ENCODE peak calls at places on chromosomes 1 and 21, in nine cellular contexts. One of them, this sample, is unnamed.

GRCh38 chr1:208988811-208989222 is 594.7 kb upstream of the CAMK1G start:
- DNase-seq in right cardiac atrium: no peak
- DNase-seq in KBM-7: peak
- DNase-seq in breast epithelium: no peak
- DNase-seq in activated CD4-positive, alpha-beta T cell treated with anti-CD3 and anti-CD28 coated beads, Interleukin-2, amount 50 U/mL, for 24 hours: no peak
- DNase-seq in stimulated activated CD4-positive, alpha-beta T cell treated with anti-CD3 and anti-CD28 coated beads, Interleukin-1b, Interleukin-23, amount 100 ng/mL, for 4 hours: no peak
- DNase-seq in fibroblast of pulmonary artery: peak
- DNase-seq in fibroblast of lung: peak
- DNase-seq in non-pigmented ciliary epithelial cell: peak
- DNase-seq in this sample: peak

GRCh38 chr1:31273619-31274018 is 23.0 kb downstream of the SNRNP40 start:
- DNase-seq in right cardiac atrium: no peak
- DNase-seq in breast epithelium: no peak
- DNase-seq in fibroblast of pulmonary artery: no peak
- DNase-seq in activated CD4-positive, alpha-beta T cell treated with anti-CD3 and anti-CD28 coated beads, Interleukin-2, amount 50 U/mL, for 24 hours: no peak
- DNase-seq in stimulated activated CD4-positive, alpha-beta T cell treated with anti-CD3 and anti-CD28 coated beads, Interleukin-1b, Interleukin-23, amount 100 ng/mL, for 4 hours: no peak
- DNase-seq in fibroblast of lung: no peak
- DNase-seq in non-pigmented ciliary epithelial cell: no peak
- DNase-seq in KBM-7: no peak
- DNase-seq in this sample: no peak

GRCh38 chr1:16018749-16019515 is 1.1 kb upstream of the HSPB7 start:
- DNase-seq in fibroblast of lung: no peak
- DNase-seq in activated CD4-positive, alpha-beta T cell treated with anti-CD3 and anti-CD28 coated beads, Interleukin-2, amount 50 U/mL, for 24 hours: no peak
- DNase-seq in fibroblast of pulmonary artery: no peak
- DNase-seq in right cardiac atrium: peak
- DNase-seq in KBM-7: no peak
- DNase-seq in breast epithelium: no peak
- DNase-seq in non-pigmented ciliary epithelial cell: no peak
- DNase-seq in stimulated activated CD4-positive, alpha-beta T cell treated with anti-CD3 and anti-CD28 coated beads, Interleukin-1b, Interleukin-23, amount 100 ng/mL, for 4 hours: no peak
- DNase-seq in this sample: no peak

GRCh38 chr1:3405491-3405890 is 49.0 kb upstream of the ARHGEF16 start:
- DNase-seq in breast epithelium: no peak
- DNase-seq in activated CD4-positive, alpha-beta T cell treated with anti-CD3 and anti-CD28 coated beads, Interleukin-2, amount 50 U/mL, for 24 hours: no peak
- DNase-seq in non-pigmented ciliary epithelial cell: no peak
- DNase-seq in fibroblast of pulmonary artery: no peak
- DNase-seq in fibroblast of lung: no peak
- DNase-seq in stimulated activated CD4-positive, alpha-beta T cell treated with anti-CD3 and anti-CD28 coated beads, Interleukin-1b, Interleukin-23, amount 100 ng/mL, for 4 hours: no peak
- DNase-seq in KBM-7: no peak
- DNase-seq in right cardiac atrium: peak
- DNase-seq in this sample: no peak

GRCh38 chr1:169514566-169515270 is 29.0 kb upstream of the SLC19A2 start:
- DNase-seq in right cardiac atrium: no peak
- DNase-seq in breast epithelium: no peak
- DNase-seq in activated CD4-positive, alpha-beta T cell treated with anti-CD3 and anti-CD28 coated beads, Interleukin-2, amount 50 U/mL, for 24 hours: no peak
- DNase-seq in non-pigmented ciliary epithelial cell: no peak
- DNase-seq in fibroblast of pulmonary artery: no peak
- DNase-seq in KBM-7: no peak
- DNase-seq in stimulated activated CD4-positive, alpha-beta T cell treated with anti-CD3 and anti-CD28 coated beads, Interleukin-1b, Interleukin-23, amount 100 ng/mL, for 4 hours: no peak
- DNase-seq in fibroblast of lung: no peak
- DNase-seq in this sample: no peak

GRCh38 chr1:185314416-185314815 is 2.6 kb downstream of the IVNS1ABP start:
- DNase-seq in fibroblast of lung: no peak
- DNase-seq in KBM-7: no peak
- DNase-seq in stimulated activated CD4-positive, alpha-beta T cell treated with anti-CD3 and anti-CD28 coated beads, Interleukin-1b, Interleukin-23, amount 100 ng/mL, for 4 hours: no peak
- DNase-seq in activated CD4-positive, alpha-beta T cell treated with anti-CD3 and anti-CD28 coated beads, Interleukin-2, amount 50 U/mL, for 24 hours: no peak
- DNase-seq in breast epithelium: no peak
- DNase-seq in non-pigmented ciliary epithelial cell: no peak
- DNase-seq in right cardiac atrium: no peak
- DNase-seq in fibroblast of pulmonary artery: no peak
- DNase-seq in this sample: no peak

GRCh38 chr1:110524311-110525249 is 5.6 kb upstream of the KCNA10 start:
- DNase-seq in stimulated activated CD4-positive, alpha-beta T cell treated with anti-CD3 and anti-CD28 coated beads, Interleukin-1b, Interleukin-23, amount 100 ng/mL, for 4 hours: peak
- DNase-seq in activated CD4-positive, alpha-beta T cell treated with anti-CD3 and anti-CD28 coated beads, Interleukin-2, amount 50 U/mL, for 24 hours: peak
- DNase-seq in fibroblast of lung: peak
- DNase-seq in non-pigmented ciliary epithelial cell: peak
- DNase-seq in fibroblast of pulmonary artery: peak
- DNase-seq in KBM-7: peak
- DNase-seq in right cardiac atrium: no peak
- DNase-seq in breast epithelium: no peak
- DNase-seq in this sample: peak

GRCh38 chr1:147151244-147151643 is 21.0 kb downstream of the PRKAB2 start:
- DNase-seq in fibroblast of pulmonary artery: no peak
- DNase-seq in non-pigmented ciliary epithelial cell: no peak
- DNase-seq in stimulated activated CD4-positive, alpha-beta T cell treated with anti-CD3 and anti-CD28 coated beads, Interleukin-1b, Interleukin-23, amount 100 ng/mL, for 4 hours: no peak
- DNase-seq in right cardiac atrium: no peak
- DNase-seq in fibroblast of lung: no peak
- DNase-seq in KBM-7: no peak
- DNase-seq in breast epithelium: no peak
- DNase-seq in activated CD4-positive, alpha-beta T cell treated with anti-CD3 and anti-CD28 coated beads, Interleukin-2, amount 50 U/mL, for 24 hours: no peak
- DNase-seq in this sample: no peak

GRCh38 chr1:156106624-156107488 is 7.7 kb upstream of the LMNA start:
- DNase-seq in breast epithelium: no peak
- DNase-seq in stimulated activated CD4-positive, alpha-beta T cell treated with anti-CD3 and anti-CD28 coated beads, Interleukin-1b, Interleukin-23, amount 100 ng/mL, for 4 hours: no peak
- DNase-seq in fibroblast of lung: peak
- DNase-seq in activated CD4-positive, alpha-beta T cell treated with anti-CD3 and anti-CD28 coated beads, Interleukin-2, amount 50 U/mL, for 24 hours: no peak
- DNase-seq in fibroblast of pulmonary artery: no peak
- DNase-seq in non-pigmented ciliary epithelial cell: no peak
- DNase-seq in KBM-7: no peak
- DNase-seq in right cardiac atrium: peak
- DNase-seq in this sample: no peak

GRCh38 chr1:43069481-43070050 is 102.5 kb downstream of the EBNA1BP2 start:
- DNase-seq in fibroblast of pulmonary artery: no peak
- DNase-seq in right cardiac atrium: peak
- DNase-seq in stimulated activated CD4-positive, alpha-beta T cell treated with anti-CD3 and anti-CD28 coated beads, Interleukin-1b, Interleukin-23, amount 100 ng/mL, for 4 hours: no peak
- DNase-seq in KBM-7: no peak
- DNase-seq in activated CD4-positive, alpha-beta T cell treated with anti-CD3 and anti-CD28 coated beads, Interleukin-2, amount 50 U/mL, for 24 hours: no peak
- DNase-seq in breast epithelium: no peak
- DNase-seq in fibroblast of lung: peak
- DNase-seq in non-pigmented ciliary epithelial cell: no peak
- DNase-seq in this sample: no peak

GRCh38 chr1:25036117-25036546 is 106.1 kb upstream of the RUNX3 start:
- DNase-seq in non-pigmented ciliary epithelial cell: no peak
- DNase-seq in breast epithelium: no peak
- DNase-seq in right cardiac atrium: no peak
- DNase-seq in activated CD4-positive, alpha-beta T cell treated with anti-CD3 and anti-CD28 coated beads, Interleukin-2, amount 50 U/mL, for 24 hours: no peak
- DNase-seq in KBM-7: no peak
- DNase-seq in fibroblast of lung: no peak
- DNase-seq in fibroblast of pulmonary artery: no peak
- DNase-seq in stimulated activated CD4-positive, alpha-beta T cell treated with anti-CD3 and anti-CD28 coated beads, Interleukin-1b, Interleukin-23, amount 100 ng/mL, for 4 hours: no peak
- DNase-seq in this sample: peak

GRCh38 chr1:221154932-221155331 is 275.7 kb downstream of the HLX start:
- DNase-seq in fibroblast of lung: no peak
- DNase-seq in KBM-7: no peak
- DNase-seq in right cardiac atrium: no peak
- DNase-seq in fibroblast of pulmonary artery: peak
- DNase-seq in stimulated activated CD4-positive, alpha-beta T cell treated with anti-CD3 and anti-CD28 coated beads, Interleukin-1b, Interleukin-23, amount 100 ng/mL, for 4 hours: no peak
- DNase-seq in breast epithelium: no peak
- DNase-seq in activated CD4-positive, alpha-beta T cell treated with anti-CD3 and anti-CD28 coated beads, Interleukin-2, amount 50 U/mL, for 24 hours: no peak
- DNase-seq in non-pigmented ciliary epithelial cell: no peak
- DNase-seq in this sample: no peak

GRCh38 chr1:46401964-46402626 is 8.0 kb downstream of the FAAH start:
- DNase-seq in activated CD4-positive, alpha-beta T cell treated with anti-CD3 and anti-CD28 coated beads, Interleukin-2, amount 50 U/mL, for 24 hours: no peak
- DNase-seq in fibroblast of pulmonary artery: peak
- DNase-seq in breast epithelium: peak
- DNase-seq in stimulated activated CD4-positive, alpha-beta T cell treated with anti-CD3 and anti-CD28 coated beads, Interleukin-1b, Interleukin-23, amount 100 ng/mL, for 4 hours: no peak
- DNase-seq in right cardiac atrium: peak
- DNase-seq in fibroblast of lung: peak
- DNase-seq in KBM-7: peak
- DNase-seq in non-pigmented ciliary epithelial cell: peak
- DNase-seq in this sample: no peak

GRCh38 chr1:232578681-232579195 is 51.2 kb downstream of the SIPA1L2 start:
- DNase-seq in KBM-7: no peak
- DNase-seq in right cardiac atrium: no peak
- DNase-seq in breast epithelium: no peak
- DNase-seq in fibroblast of lung: no peak
- DNase-seq in non-pigmented ciliary epithelial cell: no peak
- DNase-seq in fibroblast of pulmonary artery: peak
- DNase-seq in activated CD4-positive, alpha-beta T cell treated with anti-CD3 and anti-CD28 coated beads, Interleukin-2, amount 50 U/mL, for 24 hours: no peak
- DNase-seq in stimulated activated CD4-positive, alpha-beta T cell treated with anti-CD3 and anti-CD28 coated beads, Interleukin-1b, Interleukin-23, amount 100 ng/mL, for 4 hours: no peak
- DNase-seq in this sample: no peak

GRCh38 chr1:71193153-71193552 is 112.3 kb upstream of the ZRANB2 start:
- DNase-seq in activated CD4-positive, alpha-beta T cell treated with anti-CD3 and anti-CD28 coated beads, Interleukin-2, amount 50 U/mL, for 24 hours: no peak
- DNase-seq in breast epithelium: no peak
- DNase-seq in stimulated activated CD4-positive, alpha-beta T cell treated with anti-CD3 and anti-CD28 coated beads, Interleukin-1b, Interleukin-23, amount 100 ng/mL, for 4 hours: no peak
- DNase-seq in fibroblast of pulmonary artery: peak
- DNase-seq in fibroblast of lung: no peak
- DNase-seq in KBM-7: no peak
- DNase-seq in right cardiac atrium: peak
- DNase-seq in non-pigmented ciliary epithelial cell: no peak
- DNase-seq in this sample: no peak

GRCh38 chr1:33583567-33583966 is 111.1 kb downstream of the ZSCAN20 start:
- DNase-seq in right cardiac atrium: peak
- DNase-seq in breast epithelium: no peak
- DNase-seq in non-pigmented ciliary epithelial cell: no peak
- DNase-seq in fibroblast of pulmonary artery: no peak
- DNase-seq in activated CD4-positive, alpha-beta T cell treated with anti-CD3 and anti-CD28 coated beads, Interleukin-2, amount 50 U/mL, for 24 hours: no peak
- DNase-seq in stimulated activated CD4-positive, alpha-beta T cell treated with anti-CD3 and anti-CD28 coated beads, Interleukin-1b, Interleukin-23, amount 100 ng/mL, for 4 hours: no peak
- DNase-seq in fibroblast of lung: no peak
- DNase-seq in KBM-7: no peak
- DNase-seq in this sample: no peak

GRCh38 chr1:71930526-71930925 is 351.8 kb downstream of the NEGR1 start:
- DNase-seq in right cardiac atrium: no peak
- DNase-seq in fibroblast of pulmonary artery: peak
- DNase-seq in fibroblast of lung: peak
- DNase-seq in non-pigmented ciliary epithelial cell: no peak
- DNase-seq in activated CD4-positive, alpha-beta T cell treated with anti-CD3 and anti-CD28 coated beads, Interleukin-2, amount 50 U/mL, for 24 hours: no peak
- DNase-seq in KBM-7: no peak
- DNase-seq in stimulated activated CD4-positive, alpha-beta T cell treated with anti-CD3 and anti-CD28 coated beads, Interleukin-1b, Interleukin-23, amount 100 ng/mL, for 4 hours: no peak
- DNase-seq in breast epithelium: no peak
- DNase-seq in this sample: no peak

GRCh38 chr1:205545001-205545919 is 40.8 kb downstream of the CDK18 start:
- DNase-seq in stimulated activated CD4-positive, alpha-beta T cell treated with anti-CD3 and anti-CD28 coated beads, Interleukin-1b, Interleukin-23, amount 100 ng/mL, for 4 hours: no peak
- DNase-seq in fibroblast of lung: no peak
- DNase-seq in right cardiac atrium: peak
- DNase-seq in non-pigmented ciliary epithelial cell: no peak
- DNase-seq in activated CD4-positive, alpha-beta T cell treated with anti-CD3 and anti-CD28 coated beads, Interleukin-2, amount 50 U/mL, for 24 hours: no peak
- DNase-seq in breast epithelium: peak
- DNase-seq in KBM-7: no peak
- DNase-seq in fibroblast of pulmonary artery: no peak
- DNase-seq in this sample: no peak

GRCh38 chr1:117642963-117643362 is 37.1 kb downstream of the TENT5C start:
- DNase-seq in fibroblast of lung: peak
- DNase-seq in stimulated activated CD4-positive, alpha-beta T cell treated with anti-CD3 and anti-CD28 coated beads, Interleukin-1b, Interleukin-23, amount 100 ng/mL, for 4 hours: no peak
- DNase-seq in right cardiac atrium: no peak
- DNase-seq in non-pigmented ciliary epithelial cell: no peak
- DNase-seq in fibroblast of pulmonary artery: no peak
- DNase-seq in KBM-7: no peak
- DNase-seq in breast epithelium: no peak
- DNase-seq in activated CD4-positive, alpha-beta T cell treated with anti-CD3 and anti-CD28 coated beads, Interleukin-2, amount 50 U/mL, for 24 hours: no peak
- DNase-seq in this sample: no peak

GRCh38 chr1:9292361-9293240 is at the start of gene SPSB1:
- DNase-seq in fibroblast of pulmonary artery: peak
- DNase-seq in KBM-7: peak
- DNase-seq in activated CD4-positive, alpha-beta T cell treated with anti-CD3 and anti-CD28 coated beads, Interleukin-2, amount 50 U/mL, for 24 hours: peak
- DNase-seq in breast epithelium: peak
- DNase-seq in non-pigmented ciliary epithelial cell: no peak
- DNase-seq in fibroblast of lung: peak
- DNase-seq in stimulated activated CD4-positive, alpha-beta T cell treated with anti-CD3 and anti-CD28 coated beads, Interleukin-1b, Interleukin-23, amount 100 ng/mL, for 4 hours: peak
- DNase-seq in right cardiac atrium: peak
- DNase-seq in this sample: peak

GRCh38 chr21:33383056-33383888 is 19.9 kb upstream of the IFNGR2 start:
- DNase-seq in non-pigmented ciliary epithelial cell: peak
- DNase-seq in right cardiac atrium: peak
- DNase-seq in stimulated activated CD4-positive, alpha-beta T cell treated with anti-CD3 and anti-CD28 coated beads, Interleukin-1b, Interleukin-23, amount 100 ng/mL, for 4 hours: peak
- DNase-seq in KBM-7: peak
- DNase-seq in activated CD4-positive, alpha-beta T cell treated with anti-CD3 and anti-CD28 coated beads, Interleukin-2, amount 50 U/mL, for 24 hours: no peak
- DNase-seq in breast epithelium: peak
- DNase-seq in fibroblast of pulmonary artery: peak
- DNase-seq in fibroblast of lung: peak
- DNase-seq in this sample: peak

GRCh38 chr1:227330279-227330678 is 12.0 kb upstream of the CDC42BPA start:
- DNase-seq in stimulated activated CD4-positive, alpha-beta T cell treated with anti-CD3 and anti-CD28 coated beads, Interleukin-1b, Interleukin-23, amount 100 ng/mL, for 4 hours: no peak
- DNase-seq in KBM-7: peak
- DNase-seq in fibroblast of pulmonary artery: no peak
- DNase-seq in breast epithelium: no peak
- DNase-seq in right cardiac atrium: no peak
- DNase-seq in non-pigmented ciliary epithelial cell: no peak
- DNase-seq in activated CD4-positive, alpha-beta T cell treated with anti-CD3 and anti-CD28 coated beads, Interleukin-2, amount 50 U/mL, for 24 hours: no peak
- DNase-seq in fibroblast of lung: no peak
- DNase-seq in this sample: no peak

GRCh38 chr1:230772457-230773395 is 25.5 kb downstream of the CAPN9 start:
- DNase-seq in breast epithelium: no peak
- DNase-seq in activated CD4-positive, alpha-beta T cell treated with anti-CD3 and anti-CD28 coated beads, Interleukin-2, amount 50 U/mL, for 24 hours: no peak
- DNase-seq in fibroblast of pulmonary artery: peak
- DNase-seq in stimulated activated CD4-positive, alpha-beta T cell treated with anti-CD3 and anti-CD28 coated beads, Interleukin-1b, Interleukin-23, amount 100 ng/mL, for 4 hours: no peak
- DNase-seq in right cardiac atrium: peak
- DNase-seq in KBM-7: peak
- DNase-seq in non-pigmented ciliary epithelial cell: no peak
- DNase-seq in fibroblast of lung: peak
- DNase-seq in this sample: no peak

GRCh38 chr1:190119683-190120082 is 358.0 kb downstream of the BRINP3 start:
- DNase-seq in fibroblast of lung: no peak
- DNase-seq in stimulated activated CD4-positive, alpha-beta T cell treated with anti-CD3 and anti-CD28 coated beads, Interleukin-1b, Interleukin-23, amount 100 ng/mL, for 4 hours: no peak
- DNase-seq in non-pigmented ciliary epithelial cell: no peak
- DNase-seq in breast epithelium: no peak
- DNase-seq in KBM-7: no peak
- DNase-seq in fibroblast of pulmonary artery: no peak
- DNase-seq in right cardiac atrium: no peak
- DNase-seq in activated CD4-positive, alpha-beta T cell treated with anti-CD3 and anti-CD28 coated beads, Interleukin-2, amount 50 U/mL, for 24 hours: no peak
- DNase-seq in this sample: no peak

This sample was measured in CD8-positive, alpha-beta memory T cell.